ENCODE peak calls at places on chromosome 12, in four cellular contexts. One of them, this sample, is unnamed.

GRCh38 chr12:39028382-39028781 is 123.0 kb upstream of the CPNE8 start:
- DNase-seq in stimulated activated CD4-positive, alpha-beta T cell treated with anti-CD3 and anti-CD28 coated beads, Interleukin-1b, Interleukin-23, amount 100 ng/mL, for 24 hours: no peak
- DNase-seq in lower lobe of right lung: no peak
- DNase-seq in foreskin fibroblast: no peak
- DNase-seq in this sample: no peak

GRCh38 chr12:19288161-19288560 is 151.1 kb upstream of the AEBP2 start:
- DNase-seq in lower lobe of right lung: no peak
- DNase-seq in stimulated activated CD4-positive, alpha-beta T cell treated with anti-CD3 and anti-CD28 coated beads, Interleukin-1b, Interleukin-23, amount 100 ng/mL, for 24 hours: no peak
- DNase-seq in foreskin fibroblast: no peak
- DNase-seq in this sample: no peak

GRCh38 chr12:51172515-51173431 is at the start of gene TFCP2:
- DNase-seq in foreskin fibroblast: peak; percentile 99
- DNase-seq in lower lobe of right lung: peak; percentile 99
- DNase-seq in stimulated activated CD4-positive, alpha-beta T cell treated with anti-CD3 and anti-CD28 coated beads, Interleukin-1b, Interleukin-23, amount 100 ng/mL, for 24 hours: peak; percentile 82
- DNase-seq in this sample: peak; percentile 99

GRCh38 chr12:48454675-48455074 is 17.7 kb upstream of the ANP32D start:
- DNase-seq in stimulated activated CD4-positive, alpha-beta T cell treated with anti-CD3 and anti-CD28 coated beads, Interleukin-1b, Interleukin-23, amount 100 ng/mL, for 24 hours: no peak
- DNase-seq in lower lobe of right lung: no peak
- DNase-seq in foreskin fibroblast: peak; percentile 10
- DNase-seq in this sample: no peak

GRCh38 chr12:19234171-19234704 is 104.7 kb downstream of the PLEKHA5 start:
- DNase-seq in lower lobe of right lung: no peak
- DNase-seq in foreskin fibroblast: peak; percentile 50
- DNase-seq in stimulated activated CD4-positive, alpha-beta T cell treated with anti-CD3 and anti-CD28 coated beads, Interleukin-1b, Interleukin-23, amount 100 ng/mL, for 24 hours: no peak
- DNase-seq in this sample: peak; percentile 39

GRCh38 chr12:40768125-40768864 is 76.1 kb downstream of the CNTN1 start:
- DNase-seq in lower lobe of right lung: no peak
- DNase-seq in foreskin fibroblast: no peak
- DNase-seq in stimulated activated CD4-positive, alpha-beta T cell treated with anti-CD3 and anti-CD28 coated beads, Interleukin-1b, Interleukin-23, amount 100 ng/mL, for 24 hours: no peak
- DNase-seq in this sample: no peak

GRCh38 chr12:25977047-25977446 is 18.6 kb downstream of the RASSF8 start:
- DNase-seq in foreskin fibroblast: peak; percentile 64
- DNase-seq in lower lobe of right lung: no peak
- DNase-seq in stimulated activated CD4-positive, alpha-beta T cell treated with anti-CD3 and anti-CD28 coated beads, Interleukin-1b, Interleukin-23, amount 100 ng/mL, for 24 hours: no peak
- DNase-seq in this sample: no peak

GRCh38 chr12:14768823-14769405 is 34.4 kb downstream of the WBP11 start:
- DNase-seq in foreskin fibroblast: peak; percentile 57
- DNase-seq in stimulated activated CD4-positive, alpha-beta T cell treated with anti-CD3 and anti-CD28 coated beads, Interleukin-1b, Interleukin-23, amount 100 ng/mL, for 24 hours: no peak
- DNase-seq in lower lobe of right lung: no peak
- DNase-seq in this sample: peak; percentile 30

GRCh38 chr12:69698054-69698453 is 1.0 kb downstream of the BEST3 start:
- DNase-seq in stimulated activated CD4-positive, alpha-beta T cell treated with anti-CD3 and anti-CD28 coated beads, Interleukin-1b, Interleukin-23, amount 100 ng/mL, for 24 hours: no peak
- DNase-seq in foreskin fibroblast: no peak
- DNase-seq in lower lobe of right lung: no peak
- DNase-seq in this sample: no peak

GRCh38 chr12:114743289-114743688 is 59.3 kb upstream of the TBX3 start:
- DNase-seq in stimulated activated CD4-positive, alpha-beta T cell treated with anti-CD3 and anti-CD28 coated beads, Interleukin-1b, Interleukin-23, amount 100 ng/mL, for 24 hours: no peak
- DNase-seq in lower lobe of right lung: no peak
- DNase-seq in foreskin fibroblast: no peak
- DNase-seq in this sample: no peak

GRCh38 chr12:131895640-131896079 is 1.2 kb downstream of the ULK1 start:
- DNase-seq in foreskin fibroblast: no peak
- DNase-seq in lower lobe of right lung: no peak
- DNase-seq in stimulated activated CD4-positive, alpha-beta T cell treated with anti-CD3 and anti-CD28 coated beads, Interleukin-1b, Interleukin-23, amount 100 ng/mL, for 24 hours: no peak
- DNase-seq in this sample: no peak

GRCh38 chr12:19922687-19923086 is 445.6 kb upstream of the PDE3A start:
- DNase-seq in foreskin fibroblast: peak; percentile 18
- DNase-seq in stimulated activated CD4-positive, alpha-beta T cell treated with anti-CD3 and anti-CD28 coated beads, Interleukin-1b, Interleukin-23, amount 100 ng/mL, for 24 hours: no peak
- DNase-seq in lower lobe of right lung: no peak
- DNase-seq in this sample: no peak

GRCh38 chr12:64085996-64086395 is 136.1 kb downstream of the KICS2 start:
- DNase-seq in foreskin fibroblast: peak; percentile 66
- DNase-seq in stimulated activated CD4-positive, alpha-beta T cell treated with anti-CD3 and anti-CD28 coated beads, Interleukin-1b, Interleukin-23, amount 100 ng/mL, for 24 hours: no peak
- DNase-seq in lower lobe of right lung: no peak
- DNase-seq in this sample: no peak

GRCh38 chr12:53989227-53990113 is 4.5 kb downstream of the HOXC10 start:
- DNase-seq in stimulated activated CD4-positive, alpha-beta T cell treated with anti-CD3 and anti-CD28 coated beads, Interleukin-1b, Interleukin-23, amount 100 ng/mL, for 24 hours: no peak
- DNase-seq in foreskin fibroblast: peak; percentile 78
- DNase-seq in lower lobe of right lung: no peak
- DNase-seq in this sample: peak; percentile 94

GRCh38 chr12:5612556-5613421 is 180.9 kb downstream of the NTF3 start:
- DNase-seq in lower lobe of right lung: no peak
- DNase-seq in foreskin fibroblast: no peak
- DNase-seq in stimulated activated CD4-positive, alpha-beta T cell treated with anti-CD3 and anti-CD28 coated beads, Interleukin-1b, Interleukin-23, amount 100 ng/mL, for 24 hours: no peak
- DNase-seq in this sample: no peak

GRCh38 chr12:74537126-74537706 is 419 bp upstream of the ATXN7L3B start:
- DNase-seq in foreskin fibroblast: peak; percentile 63
- DNase-seq in stimulated activated CD4-positive, alpha-beta T cell treated with anti-CD3 and anti-CD28 coated beads, Interleukin-1b, Interleukin-23, amount 100 ng/mL, for 24 hours: no peak
- DNase-seq in lower lobe of right lung: no peak
- DNase-seq in this sample: peak; percentile 72

GRCh38 chr12:92378682-92379479 is 233.2 kb upstream of the BTG1 start:
- DNase-seq in foreskin fibroblast: no peak
- DNase-seq in lower lobe of right lung: no peak
- DNase-seq in stimulated activated CD4-positive, alpha-beta T cell treated with anti-CD3 and anti-CD28 coated beads, Interleukin-1b, Interleukin-23, amount 100 ng/mL, for 24 hours: no peak
- DNase-seq in this sample: no peak

GRCh38 chr12:93819048-93819491 is 141.9 kb downstream of the CRADD start:
- DNase-seq in lower lobe of right lung: no peak
- DNase-seq in stimulated activated CD4-positive, alpha-beta T cell treated with anti-CD3 and anti-CD28 coated beads, Interleukin-1b, Interleukin-23, amount 100 ng/mL, for 24 hours: no peak
- DNase-seq in foreskin fibroblast: peak; percentile 84
- DNase-seq in this sample: peak; percentile 69

GRCh38 chr12:101761347-101761746 is 22.1 kb upstream of the SYCP3 start:
- DNase-seq in lower lobe of right lung: no peak
- DNase-seq in stimulated activated CD4-positive, alpha-beta T cell treated with anti-CD3 and anti-CD28 coated beads, Interleukin-1b, Interleukin-23, amount 100 ng/mL, for 24 hours: no peak
- DNase-seq in foreskin fibroblast: no peak
- DNase-seq in this sample: no peak

GRCh38 chr12:122471324-122472226 is 29.2 kb downstream of the ZCCHC8 start:
- DNase-seq in foreskin fibroblast: peak; percentile 82
- DNase-seq in stimulated activated CD4-positive, alpha-beta T cell treated with anti-CD3 and anti-CD28 coated beads, Interleukin-1b, Interleukin-23, amount 100 ng/mL, for 24 hours: no peak
- DNase-seq in lower lobe of right lung: no peak
- DNase-seq in this sample: peak; percentile 80